ENCODE peak calls at places on chromosomes 1 and 21, in eight cellular contexts. One of them, this sample, is unnamed.
A peak's percentile ranks its signal among the peaks of the same experiment; 100 is the strongest.

GRCh38 chr1:61496501-61496900 is 228.4 kb downstream of the TM2D1 start:
- DNase-seq in AG04450: no peak
- DNase-seq in dorsolateral prefrontal cortex: no peak
- DNase-seq in uterus: no peak
- DNase-seq in adrenal gland: no peak
- DNase-seq in sigmoid colon: no peak
- DNase-seq in K562: no peak
- DNase-seq in HL-60: no peak
- DNase-seq in this sample: peak; percentile 98

GRCh38 chr1:221239911-221240310 is 360.7 kb downstream of the HLX start:
- DNase-seq in AG04450: no peak
- DNase-seq in dorsolateral prefrontal cortex: no peak
- DNase-seq in uterus: no peak
- DNase-seq in adrenal gland: no peak
- DNase-seq in sigmoid colon: no peak
- DNase-seq in K562: no peak
- DNase-seq in HL-60: no peak
- DNase-seq in this sample: no peak

GRCh38 chr1:66137235-66137634 is 344.5 kb downstream of the PDE4B start:
- DNase-seq in AG04450: no peak
- DNase-seq in dorsolateral prefrontal cortex: no peak
- DNase-seq in uterus: no peak
- DNase-seq in adrenal gland: no peak
- DNase-seq in sigmoid colon: no peak
- DNase-seq in K562: no peak
- DNase-seq in HL-60: no peak
- DNase-seq in this sample: no peak

GRCh38 chr1:61226791-61227567 is 144.6 kb downstream of the NFIA start:
- DNase-seq in AG04450: no peak
- DNase-seq in dorsolateral prefrontal cortex: no peak
- DNase-seq in uterus: no peak
- DNase-seq in adrenal gland: no peak
- DNase-seq in sigmoid colon: no peak
- DNase-seq in K562: no peak
- DNase-seq in HL-60: no peak
- DNase-seq in this sample: no peak

GRCh38 chr1:36740446-36740845 is 257.7 kb upstream of the CSF3R start:
- DNase-seq in AG04450: no peak
- DNase-seq in dorsolateral prefrontal cortex: no peak
- DNase-seq in uterus: no peak
- DNase-seq in adrenal gland: no peak
- DNase-seq in sigmoid colon: peak; percentile 22
- DNase-seq in K562: no peak
- DNase-seq in HL-60: no peak
- DNase-seq in this sample: no peak

GRCh38 chr1:59900640-59901039 is 25.9 kb downstream of the CYP2J2 start:
- DNase-seq in AG04450: no peak
- DNase-seq in dorsolateral prefrontal cortex: no peak
- DNase-seq in uterus: no peak
- DNase-seq in adrenal gland: no peak
- DNase-seq in sigmoid colon: no peak
- DNase-seq in K562: no peak
- DNase-seq in HL-60: no peak
- DNase-seq in this sample: no peak

GRCh38 chr1:154190550-154190949 is 1.4 kb downstream of the TPM3 start:
- DNase-seq in AG04450: no peak
- DNase-seq in dorsolateral prefrontal cortex: no peak
- DNase-seq in uterus: no peak
- DNase-seq in adrenal gland: no peak
- DNase-seq in sigmoid colon: no peak
- DNase-seq in K562: no peak
- DNase-seq in HL-60: no peak
- DNase-seq in this sample: no peak

GRCh38 chr1:40392206-40392605 is 18.7 kb downstream of the SMAP2 start:
- DNase-seq in AG04450: no peak
- DNase-seq in dorsolateral prefrontal cortex: no peak
- DNase-seq in uterus: no peak
- DNase-seq in adrenal gland: no peak
- DNase-seq in sigmoid colon: no peak
- DNase-seq in K562: no peak
- DNase-seq in HL-60: no peak
- DNase-seq in this sample: no peak

GRCh38 chr1:75522389-75522788 is 88.5 kb downstream of the SLC44A5 start:
- DNase-seq in AG04450: no peak
- DNase-seq in dorsolateral prefrontal cortex: no peak
- DNase-seq in uterus: no peak
- DNase-seq in adrenal gland: peak; percentile 59
- DNase-seq in sigmoid colon: no peak
- DNase-seq in K562: no peak
- DNase-seq in HL-60: no peak
- DNase-seq in this sample: no peak

GRCh38 chr1:53104289-53104913 is 38.0 kb downstream of the SLC1A7 start:
- DNase-seq in AG04450: no peak
- DNase-seq in dorsolateral prefrontal cortex: no peak
- DNase-seq in uterus: peak; percentile 58
- DNase-seq in adrenal gland: no peak
- DNase-seq in sigmoid colon: peak; percentile 83
- DNase-seq in K562: no peak
- DNase-seq in HL-60: no peak
- DNase-seq in this sample: no peak

GRCh38 chr1:65229201-65229600 is 80.1 kb upstream of the DNAJC6 start:
- DNase-seq in AG04450: no peak
- DNase-seq in dorsolateral prefrontal cortex: no peak
- DNase-seq in uterus: no peak
- DNase-seq in adrenal gland: no peak
- DNase-seq in sigmoid colon: no peak
- DNase-seq in K562: no peak
- DNase-seq in HL-60: no peak
- DNase-seq in this sample: no peak

GRCh38 chr21:31354604-31355443 is 10.8 kb upstream of the TIAM1 start:
- DNase-seq in AG04450: peak; percentile 45
- DNase-seq in dorsolateral prefrontal cortex: no peak
- DNase-seq in uterus: no peak
- DNase-seq in adrenal gland: peak; percentile 73
- DNase-seq in sigmoid colon: no peak
- DNase-seq in K562: no peak
- DNase-seq in HL-60: no peak
- DNase-seq in this sample: peak; percentile 66

GRCh38 chr1:184892116-184892515 is 82.2 kb downstream of the NIBAN1 start:
- DNase-seq in AG04450: no peak
- DNase-seq in dorsolateral prefrontal cortex: no peak
- DNase-seq in uterus: no peak
- DNase-seq in adrenal gland: no peak
- DNase-seq in sigmoid colon: no peak
- DNase-seq in K562: no peak
- DNase-seq in HL-60: no peak
- DNase-seq in this sample: no peak

GRCh38 chr1:160522622-160523345 is at the start of gene SLAMF6:
- DNase-seq in AG04450: no peak
- DNase-seq in dorsolateral prefrontal cortex: no peak
- DNase-seq in uterus: no peak
- DNase-seq in adrenal gland: no peak
- DNase-seq in sigmoid colon: no peak
- DNase-seq in K562: no peak
- DNase-seq in HL-60: peak; percentile 43
- DNase-seq in this sample: no peak

GRCh38 chr21:16322423-16322822 is 592.6 kb downstream of the USP25 start:
- DNase-seq in AG04450: no peak
- DNase-seq in dorsolateral prefrontal cortex: no peak
- DNase-seq in uterus: no peak
- DNase-seq in adrenal gland: no peak
- DNase-seq in sigmoid colon: no peak
- DNase-seq in K562: no peak
- DNase-seq in HL-60: no peak
- DNase-seq in this sample: no peak

GRCh38 chr1:205600085-205600484 is 31.7 kb downstream of the ELK4 start:
- DNase-seq in AG04450: peak; percentile 38
- DNase-seq in dorsolateral prefrontal cortex: no peak
- DNase-seq in uterus: no peak
- DNase-seq in adrenal gland: no peak
- DNase-seq in sigmoid colon: no peak
- DNase-seq in K562: peak; percentile 34
- DNase-seq in HL-60: no peak
- DNase-seq in this sample: no peak

GRCh38 chr1:22143586-22144033 is 713 bp upstream of the WNT4 start:
- DNase-seq in AG04450: no peak
- DNase-seq in dorsolateral prefrontal cortex: no peak
- DNase-seq in uterus: no peak
- DNase-seq in adrenal gland: no peak
- DNase-seq in sigmoid colon: no peak
- DNase-seq in K562: no peak
- DNase-seq in HL-60: no peak
- DNase-seq in this sample: no peak
- H3K4me3 ChIP-seq in AG04450: peak overlapping the region; percentile 20
- H3K4me3 ChIP-seq in dorsolateral prefrontal cortex: peak overlapping the region; percentile 12
- H3K4me3 ChIP-seq in uterus: peak overlapping the region; percentile 21
- H3K4me3 ChIP-seq in adrenal gland: peak overlapping the region; percentile 22
- H3K4me3 ChIP-seq in sigmoid colon: peak overlapping the region; percentile 58
- H3K4me3 ChIP-seq in K562: no peak overlapping the region
- H3K4me3 ChIP-seq in HL-60: no peak overlapping the region
- H3K4me3 ChIP-seq in this sample: peak overlapping the region; percentile 54

DNA sequence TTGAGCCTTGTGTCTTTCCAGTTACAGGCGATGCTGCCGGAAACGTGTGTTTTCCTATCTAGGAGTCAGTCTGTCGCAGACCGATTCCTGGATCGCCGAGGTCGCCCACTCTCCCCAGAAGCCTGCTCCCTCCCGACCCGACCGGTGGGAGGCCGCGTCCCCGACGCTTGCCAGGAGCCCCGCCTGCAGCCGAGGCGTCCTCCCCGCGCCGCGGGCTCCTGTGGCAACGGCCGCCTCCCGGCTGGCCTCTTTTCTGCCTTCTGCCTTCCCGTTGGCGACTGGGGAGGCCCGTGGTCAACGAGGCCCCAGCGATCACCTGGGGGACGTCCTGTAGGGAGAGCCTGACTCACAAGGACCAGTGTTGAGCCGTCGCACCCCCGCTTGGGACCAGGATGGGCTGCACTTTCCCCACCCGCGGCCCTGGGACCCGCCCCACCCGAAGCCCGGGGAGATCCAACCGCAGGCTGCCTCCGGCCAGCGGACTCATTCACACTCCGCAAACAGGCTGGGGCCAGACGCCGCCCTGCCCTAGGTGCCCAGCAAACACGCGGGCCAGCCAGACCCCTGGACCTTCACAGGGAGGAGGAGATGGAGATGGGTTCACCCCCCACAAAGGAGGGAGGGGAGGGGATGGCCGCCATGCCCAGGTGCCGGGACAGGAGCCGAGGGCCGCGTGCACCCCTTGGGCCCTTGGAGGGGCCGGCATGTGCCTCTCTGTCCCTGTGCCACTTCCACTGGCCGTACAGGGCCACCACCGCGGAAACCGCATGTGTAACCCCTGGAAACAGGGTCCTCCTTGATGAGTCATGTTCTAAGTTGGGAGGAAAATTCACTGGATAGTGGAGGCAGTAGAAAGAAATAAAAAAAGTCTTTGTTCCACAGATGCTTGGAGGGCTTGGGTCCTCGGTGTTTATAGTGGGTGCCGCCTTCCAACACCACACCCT is 7.2 kb upstream of the COL6A1 start:
- DNase-seq in AG04450: no peak
- DNase-seq in dorsolateral prefrontal cortex: no peak
- DNase-seq in uterus: peak; percentile 71
- DNase-seq in adrenal gland: no peak
- DNase-seq in sigmoid colon: peak; percentile 89
- DNase-seq in K562: peak; percentile 66
- DNase-seq in HL-60: no peak
- DNase-seq in this sample: no peak
- H3K27me3 ChIP-seq in AG04450: no peaks in the 10 kb centered on the region
- H3K27me3 ChIP-seq in dorsolateral prefrontal cortex: peaks cover 10% of the 10 kb centered on the region
- H3K27me3 ChIP-seq in uterus: no peaks in the 10 kb centered on the region
- H3K27me3 ChIP-seq in adrenal gland: no peaks in the 10 kb centered on the region
- H3K27me3 ChIP-seq in sigmoid colon: no peaks in the 10 kb centered on the region
- H3K27me3 ChIP-seq in K562: peaks cover 51% of the 10 kb centered on the region
- H3K27me3 ChIP-seq in HL-60: peaks cover 33% of the 10 kb centered on the region
- H3K27me3 ChIP-seq in this sample: no peaks in the 10 kb centered on the region

GRCh38 chr1:206932271-206932670 is 10.5 kb upstream of the FCMR start:
- DNase-seq in AG04450: no peak
- DNase-seq in dorsolateral prefrontal cortex: no peak
- DNase-seq in uterus: no peak
- DNase-seq in adrenal gland: no peak
- DNase-seq in sigmoid colon: no peak
- DNase-seq in K562: no peak
- DNase-seq in HL-60: no peak
- DNase-seq in this sample: no peak

GRCh38 chr1:206933333-206933945 is 11.7 kb upstream of the FCMR start:
- DNase-seq in AG04450: no peak
- DNase-seq in dorsolateral prefrontal cortex: no peak
- DNase-seq in uterus: no peak
- DNase-seq in adrenal gland: peak; percentile 36
- DNase-seq in sigmoid colon: no peak
- DNase-seq in K562: peak; percentile 81
- DNase-seq in HL-60: peak; percentile 54
- DNase-seq in this sample: no peak

GRCh38 chr1:206937437-206937836 is 8.8 kb downstream of the PIGR start:
- DNase-seq in AG04450: no peak
- DNase-seq in dorsolateral prefrontal cortex: no peak
- DNase-seq in uterus: no peak
- DNase-seq in adrenal gland: no peak
- DNase-seq in sigmoid colon: no peak
- DNase-seq in K562: no peak
- DNase-seq in HL-60: no peak
- DNase-seq in this sample: no peak

GRCh38 chr1:206939131-206939530 is 7.1 kb downstream of the PIGR start:
- DNase-seq in AG04450: no peak
- DNase-seq in dorsolateral prefrontal cortex: no peak
- DNase-seq in uterus: no peak
- DNase-seq in adrenal gland: no peak
- DNase-seq in sigmoid colon: no peak
- DNase-seq in K562: no peak
- DNase-seq in HL-60: no peak
- DNase-seq in this sample: no peak

GRCh38 chr1:206935491-206936067 is 10.7 kb downstream of the PIGR start:
- DNase-seq in AG04450: peak; percentile 2
- DNase-seq in dorsolateral prefrontal cortex: no peak
- DNase-seq in uterus: no peak
- DNase-seq in adrenal gland: no peak
- DNase-seq in sigmoid colon: no peak
- DNase-seq in K562: peak; percentile 94
- DNase-seq in HL-60: peak; percentile 42
- DNase-seq in this sample: no peak
- TF ChIP-seq CTCF in AG04450: peak; percentile 58
- TF ChIP-seq CTCF in dorsolateral prefrontal cortex: peak; percentile 31
- TF ChIP-seq CTCF in uterus: no peak
- TF ChIP-seq CTCF in adrenal gland: no peak
- TF ChIP-seq CTCF in sigmoid colon: peak; percentile 28
- TF ChIP-seq CTCF in K562: peak; percentile 100
- TF ChIP-seq CTCF in HL-60: peak; percentile 59
- TF ChIP-seq CTCF in this sample: peak; percentile 41

GRCh38 chr1:189409774-189410173 is 1067.9 kb downstream of the BRINP3 start:
- DNase-seq in AG04450: no peak
- DNase-seq in dorsolateral prefrontal cortex: no peak
- DNase-seq in uterus: no peak
- DNase-seq in adrenal gland: no peak
- DNase-seq in sigmoid colon: no peak
- DNase-seq in K562: no peak
- DNase-seq in HL-60: no peak
- DNase-seq in this sample: no peak

DNA sequence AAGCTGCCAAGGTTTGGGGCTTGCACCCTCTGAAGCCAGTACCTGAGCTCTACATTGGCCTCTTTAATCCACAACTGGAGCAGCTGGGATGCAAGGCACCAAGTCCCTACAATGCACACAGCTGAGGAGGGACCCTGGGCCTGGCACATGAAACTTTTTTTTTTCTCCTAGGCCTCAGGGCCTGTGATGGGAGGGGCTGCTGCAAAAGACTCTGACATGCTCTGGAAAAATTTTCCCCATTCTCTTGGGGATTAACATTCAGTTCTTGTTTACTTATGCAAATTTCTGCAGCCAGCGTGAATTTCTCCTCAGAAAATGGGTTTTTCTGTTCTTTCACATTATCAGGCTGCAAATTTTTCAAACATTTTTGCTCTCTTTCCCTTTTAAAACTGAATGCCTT is 1072.2 kb downstream of the BRINP3 start:
- DNase-seq in AG04450: no peak
- DNase-seq in dorsolateral prefrontal cortex: no peak
- DNase-seq in uterus: no peak
- DNase-seq in adrenal gland: no peak
- DNase-seq in sigmoid colon: no peak
- DNase-seq in K562: no peak
- DNase-seq in HL-60: no peak
- DNase-seq in this sample: no peak
- H3K4me3 ChIP-seq in AG04450: no peak overlapping the region
- H3K4me3 ChIP-seq in dorsolateral prefrontal cortex: no peak overlapping the region
- H3K4me3 ChIP-seq in uterus: no peak overlapping the region
- H3K4me3 ChIP-seq in adrenal gland: no peak overlapping the region
- H3K4me3 ChIP-seq in sigmoid colon: no peak overlapping the region
- H3K4me3 ChIP-seq in K562: no peak overlapping the region
- H3K4me3 ChIP-seq in HL-60: no peak overlapping the region
- H3K4me3 ChIP-seq in this sample: no peak overlapping the region